ENCODE peak calls at places on chromosomes 12 and 14, in four cellular contexts. N is GM13977, H is fibroblast of lung, Q is GM12892. C is an unnamed sample.

GRCh38 chr12:94510128-94510527 is 50.5 kb upstream of the CEP83 start:
- DNase-seq in H (no peak), N (no peak), Q (no peak), C (no peak)

GRCh38 chr14:103521438-103521961 is 1.1 kb downstream of the CKB start:
- DNase-seq in Q (no peak), N (peak), H (no peak), C (no peak)

GRCh38 chr12:24044973-24045703 is 95.7 kb upstream of the SOX5 start:
- DNase-seq in H (no peak), N (no peak), Q (no peak), C (no peak)

GRCh38 chr12:26614217-26614616 is 218.8 kb downstream of the ITPR2 start:
- DNase-seq in H (peak), Q (no peak), N (no peak), C (no peak)

GRCh38 chr12:29944269-29945000 is 160.7 kb upstream of the TMTC1 start:
- DNase-seq in N (no peak), H (peak), Q (no peak), C (no peak)

GRCh38 chr14:87149583-87150354 is 843.2 kb downstream of the GALC start:
- DNase-seq in N (no peak), Q (no peak), H (peak), C (peak)

GRCh38 chr12:127779301-127780045 is 487.5 kb upstream of the TMEM132C start:
- DNase-seq in Q (no peak), N (no peak), H (no peak), C (no peak)

GRCh38 chr14:100603341-100604125 is 16.3 kb upstream of the BEGAIN start:
- DNase-seq in H (no peak), Q (no peak), N (no peak), C (no peak)